ENCODE peak calls at places on chromosomes 6 and 20, in eight cellular contexts. A is activated CD4-positive, alpha-beta memory T cell treated with anti-CD3 and anti-CD28 coated beads, Interleukin-2, amount 10 ng/mL, durations not matched to agents 7 days and 5 days; M is NCI-H2029 treated with DMSO at 0.1 percent for 48 hours; T is glomerular endothelial cell; K is T-helper 2 cell; R is psoas muscle; L is GM23248; P is NCI-H345. Z is an unnamed sample.

GRCh38 chr6:131293472-131293911 is 158.2 kb downstream of the AKAP7 start:
- DNase-seq in M (no peak), A (no peak), P (no peak), R (no peak), K (no peak), L (no peak), T (no peak), Z (no peak)

GRCh38 chr20:51388227-51388626 is 154.3 kb downstream of the NFATC2 start:
- DNase-seq in K (peak; percentile 36), R (no peak), L (peak; percentile 89), T (no peak), P (no peak), A (no peak), M (no peak), Z (no peak)

GRCh38 chr6:125808060-125808459 is 17.3 kb downstream of the NCOA7 start:
- DNase-seq in A (no peak), K (peak; percentile 72), R (no peak), P (no peak), T (no peak), L (no peak), M (no peak), Z (no peak)

GRCh38 chr6:150112233-150112632 is 30.6 kb upstream of the PPP1R14C start:
- DNase-seq in A (no peak), R (no peak), P (no peak), K (no peak), L (no peak), T (no peak), M (no peak), Z (no peak)

GRCh38 chr6:48916523-48917050 is 546.5 kb downstream of the MMUT start:
- DNase-seq in T (no peak), L (no peak), M (no peak), P (peak; percentile 17), A (no peak), R (no peak), K (no peak), Z (no peak)

GRCh38 chr20:16378712-16379111 is 194.5 kb downstream of the KIF16B start:
- DNase-seq in K (no peak), P (no peak), A (no peak), M (no peak), T (no peak), L (no peak), R (no peak), Z (no peak)

GRCh38 chr6:105503641-105504040 is 100.8 kb upstream of the PREP start:
- DNase-seq in M (no peak), R (no peak), P (no peak), T (no peak), L (no peak), K (no peak), A (no peak), Z (no peak)

GRCh38 chr20:16158976-16159286 is 414.3 kb downstream of the KIF16B start:
- DNase-seq in R (no peak), M (no peak), P (no peak), L (no peak), A (no peak), K (no peak), T (no peak), Z (no peak)

GRCh38 chr6:107348224-107348623 is 111.1 kb downstream of the PDSS2 start:
- DNase-seq in P (no peak), R (no peak), T (no peak), L (peak; percentile 24), M (no peak), A (no peak), K (no peak), Z (no peak)

GRCh38 chr6:140380371-140381218 is 1006.1 kb upstream of the CITED2 start:
- DNase-seq in P (no peak), R (no peak), A (no peak), T (no peak), M (no peak), K (no peak), L (peak; percentile 60), Z (no peak)

GRCh38 chr6:7052441-7052936 is 55.3 kb upstream of the RREB1 start:
- DNase-seq in A (no peak), P (no peak), K (no peak), L (peak; percentile 79), R (peak; percentile 92), M (no peak), T (no peak), Z (no peak)

GRCh38 chr6:138404666-138405337 is 779 bp downstream of the HEBP2 start:
- DNase-seq in M (no peak), K (peak; percentile 47), T (no peak), A (peak; percentile 45), R (peak; percentile 55), P (no peak), L (peak; percentile 51), Z (no peak)

GRCh38 chr20:64149809-64150560 is 14.3 kb upstream of the MYT1 start:
- DNase-seq in P (no peak), K (no peak), R (no peak), L (no peak), A (no peak), M (no peak), T (no peak), Z (no peak)

GRCh38 chr6:100554228-100554627 is 89.5 kb upstream of the SIM1 start:
- DNase-seq in P (peak; percentile 32), K (no peak), L (no peak), T (no peak), M (peak; percentile 49), A (no peak), R (no peak), Z (peak; percentile 5)

GRCh38 chr6:90471297-90471696 is 115.6 kb downstream of the MAP3K7 start:
- DNase-seq in T (no peak), M (no peak), P (no peak), K (peak; percentile 55), R (no peak), L (no peak), A (no peak), Z (no peak)

GRCh38 chr6:112511441-112511840 is 164.3 kb downstream of the RFPL4B start:
- DNase-seq in A (no peak), K (no peak), T (no peak), L (peak; percentile 2), M (no peak), P (no peak), R (no peak), Z (no peak)

GRCh38 chr6:68279793-68280557 is 355.1 kb upstream of the ADGRB3 start:
- DNase-seq in A (no peak), T (no peak), L (no peak), M (no peak), K (no peak), P (no peak), R (no peak), Z (no peak)

GRCh38 chr6:34493344-34493743 is 27.5 kb downstream of the PACSIN1 start:
- DNase-seq in A (no peak), K (no peak), L (no peak), P (no peak), R (no peak), M (no peak), T (no peak), Z (no peak)

GRCh38 chr20:3398681-3399252 is 8.7 kb downstream of the DNAAF9 start:
- DNase-seq in R (no peak), P (no peak), K (no peak), T (no peak), L (peak; percentile 66), M (no peak), A (no peak), Z (no peak)

GRCh38 chr6:119736680-119737079 is 387.1 kb upstream of the MAN1A1 start:
- DNase-seq in M (no peak), T (no peak), R (no peak), K (no peak), L (no peak), P (no peak), A (no peak), Z (no peak)

GRCh38 chr6:33313105-33313708 is 671 bp downstream of the TAPBP start:
- DNase-seq in K (peak; percentile 44), T (no peak), L (peak; percentile 80), A (peak; percentile 46), M (no peak), P (peak; percentile 47), R (peak; percentile 65), Z (peak; percentile 43)

GRCh38 chr6:106334646-106335448 is 9.3 kb upstream of the ATG5 start:
- DNase-seq in M (no peak), P (peak; percentile 56), K (peak; percentile 70), A (peak; percentile 53), T (no peak), L (peak; percentile 71), R (no peak), Z (peak; percentile 40)

GRCh38 chr6:155126727-155127439 is 131.8 kb downstream of the TIAM2 start:
- DNase-seq in P (no peak), R (no peak), L (peak; percentile 86), K (peak; percentile 54), T (no peak), M (no peak), A (peak; percentile 55), Z (no peak)

GRCh38 chr6:85015396-85015990 is 251.1 kb upstream of the TBX18 start:
- DNase-seq in M (no peak), T (no peak), P (no peak), K (peak; percentile 3), R (peak; percentile 56), A (no peak), L (peak; percentile 24), Z (no peak)

GRCh38 chr6:32562931-32563330 is 26.7 kb downstream of the HLA-DRB1 start:
- DNase-seq in M (no peak), R (no peak), P (no peak), A (no peak), K (no peak), L (no peak), T (no peak), Z (no peak)

GRCh38 chr6:132961122-132961521 is 146.8 kb downstream of the RPS12 start:
- DNase-seq in R (no peak), L (peak; percentile 84), P (no peak), M (no peak), K (no peak), A (no peak), T (no peak), Z (no peak)

Z was measured in DMS79.